ENCODE peak calls at places on chromosome 22, in nine cellular contexts. L, U, A, C, K, S, Y, B and N are unnamed samples.

GRCh38 chr22:40593460-40594273 is 42.9 kb downstream of the MRTFA start:
- DNase-seq in L (no peak), U (peak), A (no peak), C (no peak), K (no peak), S (no peak), Y (no peak), B (no peak), N (no peak)

GRCh38 chr22:39315389-39315788 is 4.0 kb downstream of the RPL3 start:
- DNase-seq in L (no peak), U (no peak), A (no peak), C (no peak), K (no peak), S (no peak), Y (no peak), B (no peak), N (no peak)

GRCh38 chr22:46053563-46054090 is 76.7 kb upstream of the WNT7B start:
- DNase-seq in L (peak), U (peak), A (peak), C (peak), K (no peak), S (peak), Y (peak), B (peak), N (peak)

GRCh38 chr22:19691721-19692341 is 22.5 kb upstream of the SEPTIN5 start:
- DNase-seq in L (no peak), U (no peak), A (peak), C (no peak), K (peak), S (peak), Y (peak), B (no peak), N (no peak)

GRCh38 chr22:38867496-38868285 is 4.3 kb downstream of the CBX6 start:
- DNase-seq in L (no peak), U (no peak), A (no peak), C (no peak), K (no peak), S (no peak), Y (no peak), B (no peak), N (no peak)

GRCh38 chr22:17542452-17542851 is 20.8 kb upstream of the SLC25A18 start:
- DNase-seq in L (no peak), U (no peak), A (no peak), C (no peak), K (no peak), S (no peak), Y (no peak), B (no peak), N (no peak)

GRCh38 chr22:49197500-49197899 is 630.2 kb downstream of the BRD1 start:
- DNase-seq in L (no peak), U (no peak), A (no peak), C (no peak), K (no peak), S (no peak), Y (no peak), B (no peak), N (no peak)

GRCh38 chr22:49426098-49426497 is 401.6 kb downstream of the BRD1 start:
- DNase-seq in L (no peak), U (no peak), A (no peak), C (no peak), K (no peak), S (no peak), Y (no peak), B (no peak), N (no peak)

GRCh38 chr22:37197451-37198289 is 9.6 kb upstream of the C1QTNF6 start:
- DNase-seq in L (no peak), U (no peak), A (peak), C (no peak), K (no peak), S (peak), Y (peak), B (no peak), N (no peak)